ENCODE peak calls at places on chromosomes 16 and 17, in four cellular contexts. One of them, this sample, is unnamed.

GRCh38 chr16:30731411-30731810 is 16.8 kb upstream of the PHKG2 start:
- DNase-seq in body of pancreas: no peak
- DNase-seq in upper lobe of right lung: no peak
- DNase-seq in CD4-positive, alpha-beta memory T cell: no peak
- DNase-seq in this sample: no peak

GRCh38 chr16:4806280-4806679 is 3.8 kb upstream of the ROGDI start:
- DNase-seq in body of pancreas: no peak
- DNase-seq in upper lobe of right lung: no peak
- DNase-seq in CD4-positive, alpha-beta memory T cell: no peak
- DNase-seq in this sample: no peak

GRCh38 chr17:11490171-11490760 is 108.0 kb upstream of the DNAH9 start:
- DNase-seq in body of pancreas: no peak
- DNase-seq in upper lobe of right lung: no peak
- DNase-seq in CD4-positive, alpha-beta memory T cell: no peak
- DNase-seq in this sample: no peak

GRCh38 chr17:304461-304860 is 48.1 kb downstream of the RPH3AL start:
- DNase-seq in body of pancreas: no peak
- DNase-seq in upper lobe of right lung: no peak
- DNase-seq in CD4-positive, alpha-beta memory T cell: no peak
- DNase-seq in this sample: peak; percentile 48

GRCh38 chr17:81164464-81165245 is 652 bp upstream of the PVALEF start:
- DNase-seq in body of pancreas: peak; percentile 85
- DNase-seq in upper lobe of right lung: no peak
- DNase-seq in CD4-positive, alpha-beta memory T cell: peak; percentile 13
- DNase-seq in this sample: no peak

GRCh38 chr16:72938426-72939164 is 109.3 kb downstream of the ZFHX3 start:
- DNase-seq in body of pancreas: peak; percentile 77
- DNase-seq in upper lobe of right lung: no peak
- DNase-seq in CD4-positive, alpha-beta memory T cell: no peak
- DNase-seq in this sample: peak; percentile 93

GRCh38 chr17:45936610-45937009 is 42.3 kb downstream of the MAPT start:
- DNase-seq in body of pancreas: no peak
- DNase-seq in upper lobe of right lung: no peak
- DNase-seq in CD4-positive, alpha-beta memory T cell: no peak
- DNase-seq in this sample: no peak

GRCh38 chr17:8799001-8799850 is at the start of gene MFSD6L:
- DNase-seq in body of pancreas: peak; percentile 87
- DNase-seq in upper lobe of right lung: peak; percentile 75
- DNase-seq in CD4-positive, alpha-beta memory T cell: no peak
- DNase-seq in this sample: no peak

GRCh38 chr16:87076950-87077749 is 240.0 kb downstream of the C16orf95 start:
- DNase-seq in body of pancreas: peak; percentile 77
- DNase-seq in upper lobe of right lung: peak; percentile 80
- DNase-seq in CD4-positive, alpha-beta memory T cell: no peak
- DNase-seq in this sample: peak; percentile 81

GRCh38 chr16:67726106-67727034 is 7.3 kb upstream of the GFOD2 start:
- DNase-seq in body of pancreas: peak; percentile 27
- DNase-seq in upper lobe of right lung: peak; percentile 59
- DNase-seq in CD4-positive, alpha-beta memory T cell: no peak
- DNase-seq in this sample: peak; percentile 66

GRCh38 chr17:18896146-18896545 is 38.2 kb downstream of the PRPSAP2 start:
- DNase-seq in body of pancreas: no peak
- DNase-seq in upper lobe of right lung: no peak
- DNase-seq in CD4-positive, alpha-beta memory T cell: no peak
- DNase-seq in this sample: no peak

GRCh38 chr17:17505151-17505550 is 9.0 kb upstream of the RASD1 start:
- DNase-seq in body of pancreas: no peak
- DNase-seq in upper lobe of right lung: no peak
- DNase-seq in CD4-positive, alpha-beta memory T cell: no peak
- DNase-seq in this sample: no peak

GRCh38 chr17:9021158-9021984 is at the start of gene NTN1:
- DNase-seq in body of pancreas: peak; percentile 59
- DNase-seq in upper lobe of right lung: peak; percentile 72
- DNase-seq in CD4-positive, alpha-beta memory T cell: peak; percentile 67
- DNase-seq in this sample: peak; percentile 89

GRCh38 chr17:62950067-62950466 is 16.0 kb upstream of the TANC2 start:
- DNase-seq in body of pancreas: peak; percentile 51
- DNase-seq in upper lobe of right lung: no peak
- DNase-seq in CD4-positive, alpha-beta memory T cell: no peak
- DNase-seq in this sample: no peak

GRCh38 chr17:75783069-75783783 is 1.4 kb upstream of the UNK start:
- DNase-seq in body of pancreas: no peak
- DNase-seq in upper lobe of right lung: no peak
- DNase-seq in CD4-positive, alpha-beta memory T cell: no peak
- DNase-seq in this sample: no peak

GRCh38 chr17:80881321-80881720 is 110.3 kb upstream of the CHMP6 start:
- DNase-seq in body of pancreas: no peak
- DNase-seq in upper lobe of right lung: no peak
- DNase-seq in CD4-positive, alpha-beta memory T cell: no peak
- DNase-seq in this sample: no peak

GRCh38 chr16:59848314-59848713 is 1114.2 kb upstream of the GOT2 start:
- DNase-seq in body of pancreas: no peak
- DNase-seq in upper lobe of right lung: no peak
- DNase-seq in CD4-positive, alpha-beta memory T cell: no peak
- DNase-seq in this sample: no peak

GRCh38 chr16:3045758-3046505 is 429 bp upstream of the MMP25 start:
- DNase-seq in body of pancreas: no peak
- DNase-seq in upper lobe of right lung: peak; percentile 75
- DNase-seq in CD4-positive, alpha-beta memory T cell: no peak
- DNase-seq in this sample: no peak

GRCh38 chr16:3283525-3284447 is 495 bp downstream of the ZNF263 start:
- DNase-seq in body of pancreas: peak; percentile 15
- DNase-seq in upper lobe of right lung: no peak
- DNase-seq in CD4-positive, alpha-beta memory T cell: no peak
- DNase-seq in this sample: peak; percentile 55

GRCh38 chr16:56268799-56269198 is 77.5 kb downstream of the GNAO1 start:
- DNase-seq in body of pancreas: no peak
- DNase-seq in upper lobe of right lung: peak; percentile 30
- DNase-seq in CD4-positive, alpha-beta memory T cell: no peak
- DNase-seq in this sample: no peak

GRCh38 chr16:4801051-4801961 is 1.1 kb downstream of the ROGDI start:
- DNase-seq in body of pancreas: no peak
- DNase-seq in upper lobe of right lung: no peak
- DNase-seq in CD4-positive, alpha-beta memory T cell: no peak
- DNase-seq in this sample: no peak

GRCh38 chr16:2194852-2195315 is 1.5 kb downstream of the CASKIN1 start:
- DNase-seq in body of pancreas: peak; percentile 78
- DNase-seq in upper lobe of right lung: no peak
- DNase-seq in CD4-positive, alpha-beta memory T cell: peak; percentile 57
- DNase-seq in this sample: no peak

GRCh38 chr17:59962739-59963318 is 1.7 kb downstream of the RNFT1 start:
- DNase-seq in body of pancreas: no peak
- DNase-seq in upper lobe of right lung: no peak
- DNase-seq in CD4-positive, alpha-beta memory T cell: no peak
- DNase-seq in this sample: no peak

DNA sequence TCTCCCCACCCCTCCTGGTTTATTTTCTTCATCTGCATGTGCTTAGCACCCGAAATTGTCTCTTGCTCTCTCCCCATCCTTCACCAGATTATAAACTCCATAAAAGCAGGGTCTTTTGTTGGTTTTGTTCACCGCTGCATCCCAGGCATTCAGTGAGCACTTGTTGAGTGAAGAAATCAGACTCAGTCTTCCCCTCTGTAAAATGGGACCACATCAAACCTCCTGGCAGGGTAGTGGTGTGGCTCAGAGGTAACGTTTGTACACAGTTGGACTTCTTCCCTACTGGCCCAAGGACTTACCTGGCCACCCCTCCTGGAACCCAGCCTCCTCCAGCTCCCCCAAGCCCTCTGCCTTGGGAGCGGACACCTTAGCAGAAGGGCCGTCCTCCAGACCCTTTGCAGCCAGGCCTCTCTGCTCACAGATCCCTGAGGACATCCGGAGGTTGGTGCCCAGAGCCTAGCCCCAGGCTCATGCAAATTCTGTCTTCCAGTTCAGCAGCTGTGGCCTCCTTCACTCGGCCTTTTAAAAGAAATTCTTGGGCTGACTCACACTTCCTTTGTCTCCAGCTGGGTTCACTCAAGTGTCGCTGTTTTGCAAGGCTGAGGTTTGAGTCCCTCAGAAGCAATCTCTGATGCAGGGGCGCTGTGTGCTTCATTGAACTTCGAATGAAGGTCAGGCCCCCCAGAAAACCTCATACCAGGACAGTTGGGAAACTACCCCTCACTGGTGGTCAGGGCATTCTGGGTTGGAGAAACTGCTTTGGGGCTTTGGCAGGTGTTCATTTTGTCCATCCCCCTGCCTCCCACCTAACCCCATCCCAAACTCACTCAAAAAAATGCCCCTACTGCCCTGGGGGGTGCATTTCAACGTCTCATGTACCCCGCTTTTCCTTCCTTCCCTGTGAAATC is 16.8 kb upstream of the RMI2 start:
- DNase-seq in body of pancreas: peak; percentile 45
- DNase-seq in upper lobe of right lung: no peak
- DNase-seq in CD4-positive, alpha-beta memory T cell: peak; percentile 64
- DNase-seq in this sample: no peak
- H3K4me3 ChIP-seq in body of pancreas: no peak overlapping the region
- H3K4me3 ChIP-seq in upper lobe of right lung: no peak overlapping the region
- H3K4me3 ChIP-seq in CD4-positive, alpha-beta memory T cell: no peak overlapping the region
- H3K4me3 ChIP-seq in this sample: no peak overlapping the region

GRCh38 chr16:71359431-71359830 is 908 bp downstream of the CALB2 start:
- DNase-seq in body of pancreas: no peak
- DNase-seq in upper lobe of right lung: no peak
- DNase-seq in CD4-positive, alpha-beta memory T cell: no peak
- DNase-seq in this sample: peak; percentile 35
- H3K27me3 ChIP-seq in body of pancreas: no peaks in the 10 kb centered on the region
- H3K27me3 ChIP-seq in upper lobe of right lung: peaks cover 21% of the 10 kb centered on the region
- H3K27me3 ChIP-seq in CD4-positive, alpha-beta memory T cell: peaks cover 3% of the 10 kb centered on the region
- H3K27me3 ChIP-seq in this sample: no peaks in the 10 kb centered on the region

GRCh38 chr17:16104189-16104588 is 104.6 kb downstream of the TTC19 start:
- DNase-seq in body of pancreas: no peak
- DNase-seq in upper lobe of right lung: no peak
- DNase-seq in CD4-positive, alpha-beta memory T cell: no peak
- DNase-seq in this sample: no peak
- H3K27ac ChIP-seq in body of pancreas: no peak overlapping the region
- H3K27ac ChIP-seq in upper lobe of right lung: no peak overlapping the region
- H3K27ac ChIP-seq in CD4-positive, alpha-beta memory T cell: no peak overlapping the region
- H3K27ac ChIP-seq in this sample: no peak overlapping the region

DNA sequence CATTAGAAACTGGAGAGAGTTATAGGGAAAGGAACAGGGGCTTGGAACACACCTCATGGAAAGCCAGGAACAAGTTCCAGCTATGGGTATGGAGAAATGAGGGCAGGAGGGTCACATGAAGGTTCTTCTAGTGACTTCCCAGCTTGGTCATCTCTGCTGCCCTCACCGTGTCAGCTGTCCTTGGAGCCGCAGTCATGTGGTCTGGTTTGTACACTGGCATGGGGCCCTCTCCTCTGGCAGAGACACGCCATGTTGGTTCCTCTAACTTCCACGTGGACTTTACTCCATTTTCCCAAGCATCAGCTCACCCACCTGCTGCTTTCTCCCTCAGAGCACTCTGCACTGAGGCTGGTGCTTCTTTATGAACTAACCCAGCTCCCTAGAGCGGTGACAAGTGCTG is 26.3 kb downstream of the MPG start:
- DNase-seq in body of pancreas: peak; percentile 76
- DNase-seq in upper lobe of right lung: no peak
- DNase-seq in CD4-positive, alpha-beta memory T cell: no peak
- DNase-seq in this sample: no peak
- H3K4me3 ChIP-seq in body of pancreas: no peak overlapping the region
- H3K4me3 ChIP-seq in upper lobe of right lung: no peak overlapping the region
- H3K4me3 ChIP-seq in CD4-positive, alpha-beta memory T cell: no peak overlapping the region
- H3K4me3 ChIP-seq in this sample: no peak overlapping the region

GRCh38 chr17:74153456-74153810 is 50.0 kb upstream of the RPL38 start:
- DNase-seq in body of pancreas: no peak
- DNase-seq in upper lobe of right lung: no peak
- DNase-seq in CD4-positive, alpha-beta memory T cell: no peak
- DNase-seq in this sample: no peak
- H3K27me3 ChIP-seq in body of pancreas: no peaks in the 10 kb centered on the region
- H3K27me3 ChIP-seq in upper lobe of right lung: no peaks in the 10 kb centered on the region
- H3K27me3 ChIP-seq in CD4-positive, alpha-beta memory T cell: no peaks in the 10 kb centered on the region
- H3K27me3 ChIP-seq in this sample: no peaks in the 10 kb centered on the region

GRCh38 chr17:82351713-82352488 is 7.1 kb upstream of the TEX19 start:
- DNase-seq in body of pancreas: peak; percentile 88
- DNase-seq in upper lobe of right lung: peak; percentile 87
- DNase-seq in CD4-positive, alpha-beta memory T cell: peak; percentile 81
- DNase-seq in this sample: peak; percentile 88
- H3K27ac ChIP-seq in body of pancreas: no peak overlapping the region
- H3K27ac ChIP-seq in upper lobe of right lung: no peak overlapping the region
- H3K27ac ChIP-seq in CD4-positive, alpha-beta memory T cell: no peak overlapping the region
- H3K27ac ChIP-seq in this sample: no peak overlapping the region